ENCODE peak calls at places on chromosomes 6 and 20, in seven cellular contexts. R, U, P, E, S, C and H are unnamed samples.

GRCh38 chr20:39108746-39109145 is 146.6 kb downstream of the DHX35 start:
- DNase-seq in R (peak; percentile 47), U (peak; percentile 17), P (peak; percentile 52), E (peak; percentile 31), S (peak; percentile 80), C (no peak), H (no peak)

GRCh38 chr6:15327271-15327670 is 81.4 kb downstream of the JARID2 start:
- DNase-seq in R (peak; percentile 18), U (peak; percentile 18), P (no peak), E (no peak), S (no peak), C (no peak), H (no peak)

GRCh38 chr20:33648396-33649004 is 13.6 kb upstream of the C20orf144 start:
- DNase-seq in R (peak; percentile 74), U (no peak), P (no peak), E (no peak), S (peak; percentile 82), C (no peak), H (no peak)

GRCh38 chr6:154243793-154244768 is 112.5 kb downstream of the IPCEF1 start:
- DNase-seq in R (peak; percentile 85), U (no peak), P (no peak), E (no peak), S (no peak), C (no peak), H (no peak)

GRCh38 chr6:43835872-43836419 is 65.9 kb downstream of the VEGFA start:
- DNase-seq in R (no peak), U (no peak), P (no peak), E (no peak), S (no peak), C (no peak), H (no peak)

GRCh38 chr6:115004204-115004603 is 661.4 kb upstream of the HS3ST5 start:
- DNase-seq in R (peak; percentile 65), U (no peak), P (no peak), E (no peak), S (no peak), C (no peak), H (no peak)

GRCh38 chr6:33817520-33817919 is 13.7 kb upstream of the MLN start:
- DNase-seq in R (no peak), U (no peak), P (no peak), E (no peak), S (peak; percentile 13), C (no peak), H (no peak)

GRCh38 chr20:49636447-49636846 is 68.5 kb upstream of the PTGIS start:
- DNase-seq in R (no peak), U (no peak), P (no peak), E (no peak), S (no peak), C (no peak), H (no peak)

GRCh38 chr6:164063346-164063745 is 648.8 kb downstream of the QKI start:
- DNase-seq in R (no peak), U (no peak), P (no peak), E (no peak), S (no peak), C (no peak), H (no peak)

GRCh38 chr6:116157391-116157790 is 31.5 kb upstream of the COL10A1 start:
- DNase-seq in R (no peak), U (no peak), P (no peak), E (peak; percentile 17), S (no peak), C (no peak), H (no peak)

GRCh38 chr6:5529015-5529414 is 267.7 kb downstream of the FARS2 start:
- DNase-seq in R (peak; percentile 18), U (no peak), P (peak; percentile 17), E (no peak), S (no peak), C (no peak), H (no peak)

GRCh38 chr6:105136433-105137350 is 43.1 kb downstream of the POPDC3 start:
- DNase-seq in R (peak; percentile 42), U (peak; percentile 65), P (peak; percentile 31), E (peak; percentile 59), S (peak; percentile 98), C (peak; percentile 35), H (peak; percentile 14)

GRCh38 chr6:43893073-43893472 is 123.1 kb downstream of the VEGFA start:
- DNase-seq in R (no peak), U (no peak), P (no peak), E (no peak), S (no peak), C (no peak), H (no peak)

GRCh38 chr20:24636626-24637025 is 167.2 kb downstream of the SYNDIG1 start:
- DNase-seq in R (no peak), U (no peak), P (no peak), E (no peak), S (no peak), C (no peak), H (no peak)

GRCh38 chr6:19803331-19804330 is 33.5 kb upstream of the ID4 start:
- DNase-seq in R (no peak), U (peak; percentile 86), P (peak; percentile 47), E (no peak), S (peak; percentile 45), C (no peak), H (peak; percentile 4)

GRCh38 chr20:11031300-11031699 is 357.5 kb upstream of the JAG1 start:
- DNase-seq in R (no peak), U (no peak), P (no peak), E (no peak), S (no peak), C (no peak), H (no peak)

GRCh38 chr20:11030351-11030750 is 356.6 kb upstream of the JAG1 start:
- DNase-seq in R (no peak), U (no peak), P (no peak), E (no peak), S (no peak), C (no peak), H (no peak)

GRCh38 chr20:11035211-11035610 is 361.4 kb upstream of the JAG1 start:
- DNase-seq in R (peak; percentile 8), U (no peak), P (no peak), E (no peak), S (no peak), C (no peak), H (no peak)

GRCh38 chr20:11034025-11034424 is 360.2 kb upstream of the JAG1 start:
- DNase-seq in R (no peak), U (no peak), P (no peak), E (no peak), S (no peak), C (no peak), H (no peak)

DNA sequence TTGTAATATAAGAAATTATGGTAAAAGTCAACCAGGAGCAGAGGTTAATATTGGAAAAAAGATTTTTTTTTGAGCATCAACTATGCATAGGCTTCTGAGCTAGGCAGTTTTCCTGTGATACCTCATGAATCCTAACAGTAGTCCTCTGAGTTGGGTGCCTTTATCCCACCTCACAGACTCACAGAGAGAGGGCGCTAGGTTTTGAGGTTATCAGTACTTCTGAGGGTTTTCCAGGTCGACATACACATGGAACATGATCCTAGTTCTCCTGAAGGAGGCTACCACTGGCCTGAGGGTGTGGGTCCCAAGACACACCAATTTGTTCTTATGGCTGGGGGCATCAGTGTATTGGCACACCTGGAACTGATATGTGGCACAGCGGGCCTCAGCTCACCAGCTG is 358.8 kb upstream of the JAG1 start:
- DNase-seq in R (no peak), U (no peak), P (no peak), E (no peak), S (no peak), C (no peak), H (no peak)
- TF ChIP-seq CTCF in R (no peak), U (no peak), P (no peak), E (no peak), S (no peak), C (no peak), H (no peak)

GRCh38 chr20:237479-237878 is 10.4 kb downstream of the DEFB129 start:
- DNase-seq in R (no peak), U (no peak), P (no peak), E (no peak), S (no peak), C (no peak), H (no peak)
- TF ChIP-seq CTCF in R (no peak), U (no peak), P (no peak), E (no peak), S (no peak), C (no peak), H (no peak)

GRCh38 chr6:167104388-167104787 is 18.5 kb upstream of the CCR6 start:
- DNase-seq in R (no peak), U (no peak), P (no peak), E (no peak), S (no peak), C (no peak), H (no peak)
- TF ChIP-seq CTCF in R (no peak), U (no peak), P (no peak), E (no peak), S (no peak), C (no peak), H (no peak)

DNA sequence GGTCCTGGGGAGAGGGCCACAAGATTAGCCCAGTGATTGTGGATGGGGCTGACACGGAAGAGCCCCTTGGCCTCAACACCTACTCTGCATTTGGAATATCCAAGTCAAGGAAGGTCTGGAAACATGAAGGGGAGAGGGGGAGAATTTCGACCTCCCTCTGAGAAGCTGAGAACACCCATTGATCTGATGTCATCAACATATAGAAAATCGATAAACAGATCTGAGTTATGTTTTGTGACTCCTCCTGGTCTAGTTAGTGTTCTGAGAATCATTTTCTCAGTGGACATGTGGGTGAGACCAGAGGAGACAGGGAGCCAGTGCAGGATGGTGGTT is 108.0 kb downstream of the SLC22A3 start:
- DNase-seq in R (no peak), U (no peak), P (no peak), E (no peak), S (no peak), C (no peak), H (no peak)
- TF ChIP-seq CTCF in R (no peak), U (no peak), P (no peak), E (no peak), S (no peak), C (no peak), H (no peak)

DNA sequence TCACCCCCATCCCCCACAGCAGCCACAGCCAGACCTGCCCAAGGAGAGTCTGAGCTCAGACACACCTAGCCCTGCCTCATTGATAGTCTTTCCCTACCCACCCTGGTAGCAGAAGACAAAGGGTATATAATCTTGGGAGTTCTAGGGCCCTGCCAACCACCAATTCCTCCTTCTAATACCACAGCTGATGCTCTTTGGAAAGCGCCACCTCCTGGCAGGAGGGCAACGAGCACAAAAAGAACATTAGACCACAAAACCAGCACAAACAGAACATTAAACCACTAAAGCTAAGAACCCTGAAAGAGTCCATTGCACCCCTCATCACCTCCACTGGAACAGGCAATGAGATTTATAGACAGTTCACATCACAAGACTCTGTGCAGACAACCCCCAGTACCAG is 195.8 kb upstream of the FUT9 start:
- DNase-seq in R (no peak), U (no peak), P (no peak), E (no peak), S (no peak), C (no peak), H (no peak)
- TF ChIP-seq CTCF in R (peak; percentile 20), U (no peak), P (no peak), E (no peak), S (no peak), C (no peak), H (no peak)

GRCh38 chr20:16352321-16352720 is 220.9 kb downstream of the KIF16B start:
- DNase-seq in R (no peak), U (no peak), P (no peak), E (no peak), S (no peak), C (no peak), H (no peak)
- TF ChIP-seq CTCF in R (no peak), U (no peak), P (no peak), E (no peak), S (peak; percentile 7), C (no peak), H (no peak)

GRCh38 chr6:41182069-41183034 is 18.6 kb downstream of the TREML2 start:
- DNase-seq in R (peak; percentile 83), U (peak; percentile 60), P (peak; percentile 66), E (peak; percentile 60), S (peak; percentile 89), C (no peak), H (peak; percentile 42)
- TF ChIP-seq CTCF in R (peak; percentile 94), U (peak; percentile 68), P (peak; percentile 78), E (peak; percentile 69), S (peak; percentile 78), C (no peak), H (peak; percentile 76)